ENCODE peak calls at places on chromosomes 7 and 10, in eight cellular contexts. U is LHCN-M2; I is WTC11; J is stimulated activated naive CD4-positive, alpha-beta T cell; O is stimulated activated CD8-positive, alpha-beta memory T cell treated with anti-CD3 and anti-CD28 coated beads, Interleukin-4, amount 100 ng/mL, for 48 hours; Z is T-helper 1 cell; W is left ventricle myocardium inferior; G is fibroblast of pulmonary artery. E is an unnamed sample.

GRCh38 chr10:12876266-12876665 is 125.2 kb downstream of the CCDC3 start:
- DNase-seq in U (no peak), Z (no peak), G (no peak), I (no peak), W (no peak), J (no peak), O (no peak), E (no peak)

GRCh38 chr10:130654726-130655125 is 518.5 kb downstream of the GLRX3 start:
- DNase-seq in W (no peak), I (no peak), J (no peak), O (no peak), G (no peak), Z (no peak), U (no peak), E (no peak)

GRCh38 chr10:11805792-11806191 is 17.4 kb upstream of the PROSER2 start:
- DNase-seq in J (no peak), W (no peak), U (no peak), Z (no peak), I (no peak), G (no peak), O (no peak), E (no peak)

GRCh38 chr7:140060788-140061606 is 1.8 kb downstream of the PARP12 start:
- DNase-seq in O (no peak), J (no peak), Z (no peak), G (peak; percentile 87), W (peak; percentile 69), U (peak; percentile 99), I (no peak), E (no peak)

GRCh38 chr10:2948127-2948854 is 119.1 kb upstream of the PFKP start:
- DNase-seq in Z (no peak), G (no peak), I (no peak), J (no peak), U (no peak), W (no peak), O (no peak), E (no peak)

GRCh38 chr7:118305686-118306085 is 81.2 kb downstream of the ANKRD7 start:
- DNase-seq in J (no peak), U (no peak), W (no peak), I (no peak), G (peak; percentile 7), O (no peak), Z (no peak), E (peak; percentile 26)

GRCh38 chr10:110504111-110504735 is 6.5 kb downstream of the DUSP5 start:
- DNase-seq in I (no peak), G (peak; percentile 79), Z (peak; percentile 35), O (peak; percentile 71), J (peak; percentile 20), U (peak; percentile 50), W (no peak), E (no peak)

GRCh38 chr7:48094861-48095293 is 5.8 kb downstream of the UPP1 start:
- DNase-seq in G (peak; percentile 70), I (no peak), Z (no peak), W (no peak), J (no peak), U (peak; percentile 81), O (no peak), E (no peak)

GRCh38 chr10:98388086-98388655 is 26.8 kb downstream of the PYROXD2 start:
- DNase-seq in J (no peak), I (peak; percentile 30), W (no peak), U (peak; percentile 61), O (no peak), Z (no peak), G (no peak), E (no peak)

GRCh38 chr7:140238778-140239652 is 62.2 kb upstream of the KDM7A start:
- DNase-seq in O (no peak), Z (no peak), G (no peak), W (no peak), U (no peak), J (no peak), I (no peak), E (no peak)

GRCh38 chr10:74208081-74208480 is 57.1 kb downstream of the ADK start:
- DNase-seq in I (peak; percentile 47), U (peak; percentile 83), G (no peak), J (no peak), Z (no peak), W (no peak), O (no peak), E (no peak)

GRCh38 chr7:38681882-38682281 is 50.7 kb upstream of the AMPH start:
- DNase-seq in W (no peak), U (no peak), J (no peak), G (peak; percentile 67), I (no peak), O (no peak), Z (no peak), E (no peak)

GRCh38 chr10:74746813-74747212 is 79.6 kb upstream of the KAT6B start:
- DNase-seq in Z (no peak), J (no peak), I (no peak), U (no peak), W (no peak), O (no peak), G (no peak), E (no peak)

GRCh38 chr7:47763063-47763974 is 181.4 kb upstream of the TNS3 start:
- DNase-seq in W (no peak), Z (no peak), I (no peak), U (peak; percentile 89), O (no peak), J (no peak), G (peak; percentile 53), E (no peak)

GRCh38 chr10:49286686-49287085 is 12.3 kb upstream of the C10orf71 start:
- DNase-seq in W (no peak), Z (no peak), I (no peak), G (no peak), O (no peak), J (no peak), U (no peak), E (no peak)

GRCh38 chr10:79074732-79075131 is 6.0 kb downstream of the ZMIZ1 start:
- DNase-seq in Z (no peak), G (no peak), W (no peak), I (no peak), U (no peak), J (no peak), O (no peak), E (no peak)

GRCh38 chr7:47807126-47807525 is 141.1 kb downstream of the PKD1L1 start:
- DNase-seq in W (no peak), J (no peak), U (no peak), I (no peak), O (no peak), G (no peak), Z (no peak), E (no peak)

GRCh38 chr10:30063098-30063497 is 3.7 kb upstream of the JCAD start:
- DNase-seq in J (no peak), I (no peak), U (peak; percentile 86), W (no peak), G (peak; percentile 64), Z (no peak), O (no peak), E (no peak)

GRCh38 chr10:97522937-97523336 is 24.2 kb downstream of the UBTD1 start:
- DNase-seq in Z (no peak), O (no peak), G (no peak), J (no peak), I (no peak), U (no peak), W (no peak), E (no peak)

GRCh38 chr7:126840869-126841268 is 411.9 kb downstream of the GRM8 start:
- DNase-seq in Z (no peak), I (no peak), J (no peak), U (no peak), O (no peak), W (no peak), G (no peak), E (no peak)

GRCh38 chr7:1692500-1693418 is 22.7 kb downstream of the ELFN1 start:
- DNase-seq in I (no peak), W (no peak), U (no peak), G (no peak), J (no peak), Z (no peak), O (no peak), E (no peak)

GRCh38 chr7:28587211-28587610 is 174.9 kb downstream of the CREB5 start:
- DNase-seq in W (no peak), I (no peak), G (no peak), U (peak; percentile 44), Z (no peak), O (no peak), J (no peak), E (no peak)